ENCODE peak calls at places on chromosomes 3 and 15, in five cellular contexts. B is nephron progenitor cell, N is adrenal gland, L is cardiac muscle cell, O is A549. U is an unnamed sample.

GRCh38 chr15:48550822-48551525 is 94.5 kb downstream of the FBN1 start:
- DNase-seq in O (no peak), L (no peak), B (no peak), N (no peak), U (no peak)

GRCh38 chr3:29291982-29292363 is 11.1 kb downstream of the RBMS3 start:
- DNase-seq in L (no peak), B (no peak), O (no peak), N (no peak), U (no peak)

GRCh38 chr3:193870376-193871092 is 265.4 kb upstream of the HES1 start:
- DNase-seq in B (no peak), O (no peak), N (no peak), L (no peak), U (no peak)

GRCh38 chr3:16066975-16067374 is 107.5 kb upstream of the GALNT15 start:
- DNase-seq in L (peak), B (no peak), O (no peak), N (no peak), U (no peak)

GRCh38 chr15:48332642-48333034 is 1.4 kb downstream of the DUT start:
- DNase-seq in N (no peak), O (no peak), B (no peak), L (no peak), U (no peak)

GRCh38 chr15:31200735-31201151 is 99.2 kb upstream of the TRPM1 start:
- DNase-seq in B (peak), N (peak), O (peak), L (peak), U (no peak)

GRCh38 chr3:46909535-46910161 is 32.1 kb downstream of the PTH1R start:
- DNase-seq in N (peak), O (peak), L (peak), B (peak), U (peak)

GRCh38 chr3:79405183-79405582 is 362.6 kb downstream of the ROBO1 start:
- DNase-seq in L (no peak), N (no peak), O (no peak), B (no peak), U (no peak)